ENCODE peak calls at places on chromosomes 2 and 18, in four cellular contexts. One of them, this sample, is unnamed.

GRCh38 chr2:4898706-4899105 is 793.5 kb upstream of the SOX11 start:
- DNase-seq in A549: peak; percentile 4
- DNase-seq in SK-N-SH: no peak
- DNase-seq in GM12878: no peak
- DNase-seq in this sample: no peak

GRCh38 chr18:48153641-48154481 is 223.4 kb upstream of the SMAD2 start:
- DNase-seq in A549: no peak
- DNase-seq in SK-N-SH: no peak
- DNase-seq in GM12878: no peak
- DNase-seq in this sample: peak; percentile 73

GRCh38 chr18:79789091-79789891 is 8.4 kb upstream of the KCNG2 start:
- DNase-seq in A549: no peak
- DNase-seq in SK-N-SH: no peak
- DNase-seq in GM12878: no peak
- DNase-seq in this sample: no peak

GRCh38 chr2:84946204-84947009 is 24.6 kb upstream of the KCMF1 start:
- DNase-seq in A549: peak; percentile 95
- DNase-seq in SK-N-SH: no peak
- DNase-seq in GM12878: peak; percentile 93
- DNase-seq in this sample: peak; percentile 96

GRCh38 chr18:77138270-77138669 is 5.7 kb upstream of the MBP start:
- DNase-seq in A549: no peak
- DNase-seq in SK-N-SH: no peak
- DNase-seq in GM12878: no peak
- DNase-seq in this sample: no peak

GRCh38 chr2:70946832-70947442 is 11.2 kb downstream of the ATP6V1B1 start:
- DNase-seq in A549: peak; percentile 38
- DNase-seq in SK-N-SH: peak; percentile 71
- DNase-seq in GM12878: no peak
- DNase-seq in this sample: peak; percentile 67

GRCh38 chr2:128495996-128496547 is 177.4 kb upstream of the HS6ST1 start:
- DNase-seq in A549: no peak
- DNase-seq in SK-N-SH: no peak
- DNase-seq in GM12878: no peak
- DNase-seq in this sample: no peak

GRCh38 chr18:52200891-52201663 is 138.9 kb upstream of the DCC start:
- DNase-seq in A549: no peak
- DNase-seq in SK-N-SH: no peak
- DNase-seq in GM12878: no peak
- DNase-seq in this sample: no peak

GRCh38 chr2:228840743-228841114 is 430.4 kb downstream of the PID1 start:
- DNase-seq in A549: no peak
- DNase-seq in SK-N-SH: no peak
- DNase-seq in GM12878: no peak
- DNase-seq in this sample: no peak

GRCh38 chr2:151973901-151974199 is 125.0 kb downstream of the CACNB4 start:
- DNase-seq in A549: no peak
- DNase-seq in SK-N-SH: peak; percentile 73
- DNase-seq in GM12878: no peak
- DNase-seq in this sample: peak; percentile 66

GRCh38 chr18:27769152-27769551 is 407.8 kb downstream of the CDH2 start:
- DNase-seq in A549: no peak
- DNase-seq in SK-N-SH: no peak
- DNase-seq in GM12878: no peak
- DNase-seq in this sample: no peak

GRCh38 chr2:1756456-1756855 is 12.1 kb upstream of the PXDN start:
- DNase-seq in A549: no peak
- DNase-seq in SK-N-SH: no peak
- DNase-seq in GM12878: no peak
- DNase-seq in this sample: no peak

GRCh38 chr2:74383254-74383653 is 3.1 kb upstream of the DCTN1 start:
- DNase-seq in A549: no peak
- DNase-seq in SK-N-SH: no peak
- DNase-seq in GM12878: no peak
- DNase-seq in this sample: peak; percentile 66

GRCh38 chr2:62576276-62576939 is 70.4 kb upstream of the TMEM17 start:
- DNase-seq in A549: no peak
- DNase-seq in SK-N-SH: no peak
- DNase-seq in GM12878: no peak
- DNase-seq in this sample: no peak

GRCh38 chr2:10076988-10077527 is 3.2 kb downstream of the CYS1 start:
- DNase-seq in A549: no peak
- DNase-seq in SK-N-SH: no peak
- DNase-seq in GM12878: no peak
- DNase-seq in this sample: no peak

GRCh38 chr2:239216614-239217273 is 184.1 kb downstream of the HDAC4 start:
- DNase-seq in A549: no peak
- DNase-seq in SK-N-SH: no peak
- DNase-seq in GM12878: no peak
- DNase-seq in this sample: no peak

GRCh38 chr2:74703373-74703772 is 49.3 kb downstream of the SEMA4F start:
- DNase-seq in A549: no peak
- DNase-seq in SK-N-SH: no peak
- DNase-seq in GM12878: no peak
- DNase-seq in this sample: no peak

GRCh38 chr2:136282238-136282775 is 164.4 kb upstream of the CXCR4 start:
- DNase-seq in A549: no peak
- DNase-seq in SK-N-SH: no peak
- DNase-seq in GM12878: no peak
- DNase-seq in this sample: no peak

GRCh38 chr2:74037379-74037860 is 52.7 kb downstream of the TET3 start:
- DNase-seq in A549: no peak
- DNase-seq in SK-N-SH: no peak
- DNase-seq in GM12878: peak; percentile 54
- DNase-seq in this sample: no peak

GRCh38 chr2:162317910-162318279 is 589 bp downstream of the IFIH1 start:
- DNase-seq in A549: no peak
- DNase-seq in SK-N-SH: no peak
- DNase-seq in GM12878: no peak
- DNase-seq in this sample: no peak

GRCh38 chr2:239323473-239323872 is 77.3 kb downstream of the HDAC4 start:
- DNase-seq in A549: no peak
- DNase-seq in SK-N-SH: peak; percentile 6
- DNase-seq in GM12878: no peak
- DNase-seq in this sample: no peak

GRCh38 chr2:169393068-169393590 is 30.8 kb upstream of the LRP2 start:
- DNase-seq in A549: no peak
- DNase-seq in SK-N-SH: peak; percentile 14
- DNase-seq in GM12878: peak; percentile 32
- DNase-seq in this sample: no peak

GRCh38 chr18:63831080-63831788 is 56.0 kb downstream of the SERPINB7 start:
- DNase-seq in A549: no peak
- DNase-seq in SK-N-SH: no peak
- DNase-seq in GM12878: no peak
- DNase-seq in this sample: no peak

GRCh38 chr2:210421916-210422315 is 54.6 kb downstream of the LANCL1 start:
- DNase-seq in A549: no peak
- DNase-seq in SK-N-SH: no peak
- DNase-seq in GM12878: no peak
- DNase-seq in this sample: peak; percentile 9

GRCh38 chr2:237048595-237048994 is 37.1 kb upstream of the COPS8 start:
- DNase-seq in A549: no peak
- DNase-seq in SK-N-SH: no peak
- DNase-seq in GM12878: no peak
- DNase-seq in this sample: no peak

GRCh38 chr2:237041231-237041630 is 44.5 kb upstream of the COPS8 start:
- DNase-seq in A549: no peak
- DNase-seq in SK-N-SH: no peak
- DNase-seq in GM12878: no peak
- DNase-seq in this sample: no peak

GRCh38 chr2:237042101-237042500 is 43.6 kb upstream of the COPS8 start:
- DNase-seq in A549: no peak
- DNase-seq in SK-N-SH: no peak
- DNase-seq in GM12878: no peak
- DNase-seq in this sample: no peak

DNA sequence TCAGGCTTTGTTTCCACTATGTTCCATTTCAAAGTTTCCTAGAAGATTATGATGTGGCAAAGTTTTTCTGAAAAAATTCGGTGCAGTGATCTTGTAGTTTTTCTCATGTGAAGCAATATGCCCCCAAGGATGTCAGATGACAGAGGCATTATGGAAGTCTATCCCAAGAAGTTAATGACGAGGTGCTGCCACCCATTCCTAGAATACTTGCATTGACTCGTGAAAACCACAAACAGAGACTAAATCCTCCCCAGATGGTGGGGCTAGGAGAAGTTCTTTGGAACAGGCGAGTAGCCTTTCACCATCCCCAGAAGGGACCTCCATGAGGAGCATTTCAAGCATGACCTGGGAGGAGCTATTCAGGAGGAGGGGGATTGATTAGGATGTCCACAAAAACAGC is 40.2 kb upstream of the COPS8 start:
- DNase-seq in A549: no peak
- DNase-seq in SK-N-SH: no peak
- DNase-seq in GM12878: no peak
- DNase-seq in this sample: no peak
- TF ChIP-seq PBX3 in A549: no peak
- TF ChIP-seq PBX3 in SK-N-SH: no peak
- TF ChIP-seq PBX3 in GM12878: no peak
- TF ChIP-seq PBX3 in this sample: no peak

DNA sequence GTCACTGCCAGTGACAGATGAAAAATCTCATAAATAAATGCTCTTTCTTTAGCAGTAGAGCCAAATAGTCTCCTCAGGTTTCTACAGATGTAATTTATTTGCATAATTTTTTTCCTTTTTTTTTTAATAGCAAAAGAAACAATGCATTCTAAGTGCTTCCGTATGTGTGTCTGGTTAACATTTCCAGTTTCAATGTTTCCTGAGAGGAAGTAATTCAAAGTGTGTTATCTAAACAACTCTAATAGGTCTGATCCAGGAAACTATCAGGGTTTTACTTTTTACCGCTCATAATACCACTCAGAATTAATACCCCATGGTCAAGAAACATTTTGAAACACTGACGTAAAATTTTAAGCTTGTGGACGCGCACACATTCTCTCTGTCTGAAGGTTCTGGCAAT is 108.5 kb downstream of the MEP1B start:
- DNase-seq in A549: no peak
- DNase-seq in SK-N-SH: peak; percentile 61
- DNase-seq in GM12878: no peak
- DNase-seq in this sample: no peak
- TF ChIP-seq PBX3 in A549: no peak
- TF ChIP-seq PBX3 in SK-N-SH: no peak
- TF ChIP-seq PBX3 in GM12878: no peak
- TF ChIP-seq PBX3 in this sample: no peak

GRCh38 chr18:24985616-24986015 is 366.4 kb downstream of the ZNF521 start:
- DNase-seq in A549: no peak
- DNase-seq in SK-N-SH: no peak
- DNase-seq in GM12878: no peak
- DNase-seq in this sample: no peak

GRCh38 chr18:24987271-24987932 is 364.6 kb downstream of the ZNF521 start:
- DNase-seq in A549: no peak
- DNase-seq in SK-N-SH: peak; percentile 6
- DNase-seq in GM12878: no peak
- DNase-seq in this sample: no peak

GRCh38 chr18:24987933-24988840 is 363.8 kb downstream of the ZNF521 start:
- DNase-seq in A549: no peak
- DNase-seq in SK-N-SH: no peak
- DNase-seq in GM12878: no peak
- DNase-seq in this sample: no peak

GRCh38 chr18:24983566-24983965 is 368.4 kb downstream of the ZNF521 start:
- DNase-seq in A549: no peak
- DNase-seq in SK-N-SH: no peak
- DNase-seq in GM12878: no peak
- DNase-seq in this sample: no peak

GRCh38 chr18:24986611-24987270 is 365.2 kb downstream of the ZNF521 start:
- DNase-seq in A549: no peak
- DNase-seq in SK-N-SH: no peak
- DNase-seq in GM12878: no peak
- DNase-seq in this sample: no peak
- TF ChIP-seq PBX3 in A549: no peak
- TF ChIP-seq PBX3 in SK-N-SH: no peak
- TF ChIP-seq PBX3 in GM12878: no peak
- TF ChIP-seq PBX3 in this sample: no peak

GRCh38 chr18:8745355-8746014 is 40.1 kb downstream of the MTCL1 start:
- DNase-seq in A549: no peak
- DNase-seq in SK-N-SH: no peak
- DNase-seq in GM12878: no peak
- DNase-seq in this sample: no peak
- TF ChIP-seq PBX3 in A549: no peak
- TF ChIP-seq PBX3 in SK-N-SH: no peak
- TF ChIP-seq PBX3 in GM12878: no peak
- TF ChIP-seq PBX3 in this sample: no peak

GRCh38 chr2:112168422-112169124 is 30.4 kb downstream of the FBLN7 start:
- DNase-seq in A549: no peak
- DNase-seq in SK-N-SH: no peak
- DNase-seq in GM12878: no peak
- DNase-seq in this sample: peak; percentile 20
- TF ChIP-seq PBX3 in A549: no peak
- TF ChIP-seq PBX3 in SK-N-SH: no peak
- TF ChIP-seq PBX3 in GM12878: no peak
- TF ChIP-seq PBX3 in this sample: no peak

DNA sequence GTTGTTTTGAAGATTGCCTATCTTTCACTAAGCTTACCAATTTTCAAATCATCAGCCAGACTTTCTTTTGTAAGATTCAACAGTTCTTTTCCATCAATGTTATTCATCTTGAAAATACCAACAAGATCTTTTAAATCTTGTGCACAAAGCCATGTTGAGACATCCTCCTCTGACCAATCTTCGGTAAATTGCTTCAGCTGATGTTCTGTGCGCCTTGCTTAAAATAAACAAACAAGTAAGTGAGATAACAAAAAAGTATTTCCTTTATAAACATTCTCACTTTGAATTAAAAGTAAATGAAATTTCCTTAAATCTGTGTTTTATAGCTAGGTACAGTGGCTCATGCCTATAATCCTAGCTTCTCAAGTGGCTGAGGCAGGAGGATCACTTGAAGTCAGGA is 30.3 kb downstream of the WDSUB1 start:
- DNase-seq in A549: no peak
- DNase-seq in SK-N-SH: no peak
- DNase-seq in GM12878: no peak
- DNase-seq in this sample: no peak
- TF ChIP-seq PBX3 in A549: no peak
- TF ChIP-seq PBX3 in SK-N-SH: no peak
- TF ChIP-seq PBX3 in GM12878: no peak
- TF ChIP-seq PBX3 in this sample: no peak

GRCh38 chr18:36662000-36662399 is 166.8 kb downstream of the TPGS2 start:
- DNase-seq in A549: no peak
- DNase-seq in SK-N-SH: no peak
- DNase-seq in GM12878: no peak
- DNase-seq in this sample: no peak
- TF ChIP-seq PBX3 in A549: no peak
- TF ChIP-seq PBX3 in SK-N-SH: no peak
- TF ChIP-seq PBX3 in GM12878: no peak
- TF ChIP-seq PBX3 in this sample: no peak